ENCODE peak calls at places on chromosomes 3 and 15, in five cellular contexts. N is NCI-H1417; K is frontal cortex; F is activated T-helper 1 cell treated with anti-CD3 and anti-CD28 coated beads, Interleukin-12 subunit alpha, Interleukin-12 subunit beta, Interleukin-2, Interleukin-4 antibody, amounts not matched to agents 30 ng/mL and 10 ng/mL and 1 ng/mL, durations not matched to agents 14 hours and 24 hours and 36 hours; W is HEK293T. V is an unnamed sample.

GRCh38 chr3:135017494-135017893 is 222.4 kb downstream of the EPHB1 start:
- DNase-seq in N (no peak), K (no peak), F (no peak), W (no peak), V (no peak)

GRCh38 chr15:40081691-40082194 is 26.9 kb downstream of the BMF start:
- DNase-seq in N (no peak), K (peak), F (no peak), W (no peak), V (no peak)

GRCh38 chr3:106104078-106104477 is 235.3 kb upstream of the CBLB start:
- DNase-seq in N (no peak), K (no peak), F (no peak), W (no peak), V (no peak)

GRCh38 chr3:184259878-184260570 is 1.3 kb downstream of the CAMK2N2 start:
- DNase-seq in N (peak), K (peak), F (peak), W (peak), V (no peak)

GRCh38 chr15:77112819-77113569 is 42.1 kb upstream of the TSPAN3 start:
- DNase-seq in N (no peak), K (no peak), F (no peak), W (no peak), V (no peak)

GRCh38 chr15:79004336-79004735 is 59.5 kb upstream of the CTSH start:
- DNase-seq in N (no peak), K (no peak), F (no peak), W (no peak), V (no peak)

GRCh38 chr3:88334187-88334868 is 184.6 kb downstream of the C3orf38 start:
- DNase-seq in N (no peak), K (no peak), F (no peak), W (no peak), V (no peak)

GRCh38 chr15:87118424-87118823 is 1038.8 kb downstream of the AGBL1 start:
- DNase-seq in N (no peak), K (no peak), F (no peak), W (no peak), V (no peak)

GRCh38 chr15:90562669-90563068 is 32.9 kb downstream of the CRTC3 start:
- DNase-seq in N (no peak), K (no peak), F (no peak), W (no peak), V (no peak)

GRCh38 chr3:167350245-167350862 is 29.7 kb downstream of the ZBBX start:
- DNase-seq in N (peak), K (no peak), F (no peak), W (peak), V (no peak)

GRCh38 chr3:122678496-122678895 is 2.1 kb upstream of the PARP14 start:
- DNase-seq in N (no peak), K (no peak), F (no peak), W (no peak), V (no peak)

GRCh38 chr3:146019508-146019907 is 141.5 kb downstream of the PLOD2 start:
- DNase-seq in N (no peak), K (no peak), F (no peak), W (no peak), V (no peak)

GRCh38 chr15:65790692-65791334 is 1.3 kb downstream of the DENND4A start:
- DNase-seq in N (no peak), K (no peak), F (no peak), W (no peak), V (no peak)

GRCh38 chr3:11001020-11001657 is 8.6 kb downstream of the SLC6A1 start:
- DNase-seq in N (peak), K (peak), F (no peak), W (no peak), V (no peak)

GRCh38 chr15:99425666-99426301 is 140.0 kb upstream of the MEF2A start:
- DNase-seq in N (no peak), K (no peak), F (no peak), W (no peak), V (no peak)

GRCh38 chr3:129633751-129634481 is 27.4 kb upstream of the PLXND1 start:
- DNase-seq in N (no peak), K (no peak), F (no peak), W (no peak), V (peak)

GRCh38 chr15:50109086-50109987 is 9.7 kb downstream of the ATP8B4 start:
- DNase-seq in N (no peak), K (no peak), F (no peak), W (no peak), V (no peak)

GRCh38 chr3:194089357-194090177 is 46.4 kb upstream of the HES1 start:
- DNase-seq in N (no peak), K (peak), F (peak), W (peak), V (peak)

GRCh38 chr3:100245932-100246331 is 14.9 kb upstream of the TBC1D23 start:
- DNase-seq in N (no peak), K (no peak), F (no peak), W (no peak), V (no peak)

GRCh38 chr15:77533986-77534385 is 98.7 kb downstream of the LINGO1 start:
- DNase-seq in N (no peak), K (no peak), F (no peak), W (no peak), V (no peak)

GRCh38 chr15:65389226-65389625 is 11.4 kb upstream of the IGDCC3 start:
- DNase-seq in N (no peak), K (no peak), F (no peak), W (no peak), V (no peak)

GRCh38 chr15:99207672-99208071 is 41.7 kb downstream of the TTC23 start:
- DNase-seq in N (no peak), K (no peak), F (no peak), W (no peak), V (no peak)

GRCh38 chr3:18217512-18218174 is 207.5 kb downstream of the SATB1 start:
- DNase-seq in N (no peak), K (no peak), F (no peak), W (no peak), V (no peak)

GRCh38 chr3:45462522-45463262 is 74.3 kb downstream of the LARS2 start:
- DNase-seq in N (no peak), K (no peak), F (peak), W (no peak), V (no peak)

GRCh38 chr3:187750041-187750512 is 4.8 kb upstream of the BCL6 start:
- DNase-seq in N (peak), K (no peak), F (no peak), W (no peak), V (no peak)

GRCh38 chr3:150253622-150254021 is 154.5 kb upstream of the TSC22D2 start:
- DNase-seq in N (peak), K (no peak), F (no peak), W (no peak), V (no peak)

GRCh38 chr3:194476784-194477183 is 10.0 kb downstream of the ATP13A3 start:
- DNase-seq in N (no peak), K (no peak), F (no peak), W (no peak), V (no peak)

GRCh38 chr15:49135893-49136292 is 19.5 kb downstream of the COPS2 start:
- DNase-seq in N (no peak), K (no peak), F (no peak), W (no peak), V (no peak)

GRCh38 chr15:41512512-41513281 is 930 bp downstream of the LTK start:
- DNase-seq in N (no peak), K (no peak), F (peak), W (no peak), V (no peak)

GRCh38 chr15:101175396-101175795 is 76.5 kb downstream of the CHSY1 start:
- DNase-seq in N (no peak), K (no peak), F (no peak), W (no peak), V (no peak)

GRCh38 chr15:69185706-69186105 is 25.3 kb downstream of the GLCE start:
- DNase-seq in N (no peak), K (no peak), F (no peak), W (no peak), V (no peak)

GRCh38 chr15:63699391-63699790 is 102.2 kb downstream of the FBXL22 start:
- DNase-seq in N (no peak), K (no peak), F (no peak), W (no peak), V (no peak)

GRCh38 chr3:47851888-47852603 is 49.1 kb downstream of the DHX30 start:
- DNase-seq in N (no peak), K (no peak), F (no peak), W (no peak), V (no peak)

GRCh38 chr15:42759093-42759492 is 22.2 kb upstream of the CDAN1 start:
- DNase-seq in N (no peak), K (no peak), F (no peak), W (no peak), V (no peak)

GRCh38 chr3:52636673-52637072 is 49.0 kb downstream of the PBRM1 start:
- DNase-seq in N (peak), K (no peak), F (no peak), W (no peak), V (no peak)

GRCh38 chr15:62977952-62978811 is 64.4 kb upstream of the TPM1 start:
- DNase-seq in N (no peak), K (no peak), F (no peak), W (no peak), V (no peak)

GRCh38 chr3:5096368-5096767 is 25.7 kb upstream of the ARL8B start:
- DNase-seq in N (no peak), K (no peak), F (no peak), W (no peak), V (no peak)

GRCh38 chr3:124032351-124032880 is 40.5 kb upstream of the ROPN1 start:
- DNase-seq in N (peak), K (peak), F (no peak), W (peak), V (no peak)